ENCODE peak calls at places on chromosomes 7 and 10, in six cellular contexts. K, J, P, E, F and R are unnamed samples.

GRCh38 chr10:132497083-132497680 is 40.4 kb upstream of the INPP5A start:
- DNase-seq in K (no peak), J (no peak), P (peak), E (no peak), F (no peak), R (no peak)

GRCh38 chr10:70370766-70371165 is 11.7 kb downstream of the LRRC20 start:
- DNase-seq in K (no peak), J (no peak), P (no peak), E (no peak), F (no peak), R (no peak)

GRCh38 chr10:29501692-29502091 is 133.1 kb downstream of the SVIL start:
- DNase-seq in K (no peak), J (peak), P (no peak), E (no peak), F (peak), R (peak)

GRCh38 chr7:3200504-3200903 is 100.5 kb upstream of the SDK1 start:
- DNase-seq in K (no peak), J (peak), P (peak), E (peak), F (peak), R (peak)

GRCh38 chr7:116810267-116811116 is 51.9 kb upstream of the CAPZA2 start:
- DNase-seq in K (no peak), J (no peak), P (no peak), E (no peak), F (peak), R (peak)

GRCh38 chr7:149669121-149669818 is 104.1 kb downstream of the ZNF467 start:
- DNase-seq in K (no peak), J (peak), P (no peak), E (no peak), F (peak), R (peak)

GRCh38 chr10:16609195-16609594 is 87.5 kb upstream of the C1QL3 start:
- DNase-seq in K (no peak), J (no peak), P (no peak), E (no peak), F (no peak), R (no peak)

GRCh38 chr7:46616636-46617035 is 695.6 kb upstream of the IGFBP3 start:
- DNase-seq in K (no peak), J (peak), P (no peak), E (no peak), F (no peak), R (peak)

GRCh38 chr10:63825766-63826165 is 304.6 kb downstream of the REEP3 start:
- DNase-seq in K (no peak), J (no peak), P (no peak), E (no peak), F (no peak), R (no peak)

GRCh38 chr10:43929122-43929521 is 280.4 kb upstream of the ZNF32 start:
- DNase-seq in K (no peak), J (no peak), P (no peak), E (no peak), F (no peak), R (no peak)

GRCh38 chr10:93947055-93947454 is 46.7 kb upstream of the PLCE1 start:
- DNase-seq in K (no peak), J (peak), P (no peak), E (no peak), F (no peak), R (peak)

GRCh38 chr7:55258631-55259030 is 106.5 kb upstream of the LANCL2 start:
- DNase-seq in K (no peak), J (no peak), P (no peak), E (no peak), F (peak), R (no peak)
- H3K14ac ChIP-seq in K (no peak), J (no peak), P (no peak), E (no peak), F (no peak), R (no peak)

DNA sequence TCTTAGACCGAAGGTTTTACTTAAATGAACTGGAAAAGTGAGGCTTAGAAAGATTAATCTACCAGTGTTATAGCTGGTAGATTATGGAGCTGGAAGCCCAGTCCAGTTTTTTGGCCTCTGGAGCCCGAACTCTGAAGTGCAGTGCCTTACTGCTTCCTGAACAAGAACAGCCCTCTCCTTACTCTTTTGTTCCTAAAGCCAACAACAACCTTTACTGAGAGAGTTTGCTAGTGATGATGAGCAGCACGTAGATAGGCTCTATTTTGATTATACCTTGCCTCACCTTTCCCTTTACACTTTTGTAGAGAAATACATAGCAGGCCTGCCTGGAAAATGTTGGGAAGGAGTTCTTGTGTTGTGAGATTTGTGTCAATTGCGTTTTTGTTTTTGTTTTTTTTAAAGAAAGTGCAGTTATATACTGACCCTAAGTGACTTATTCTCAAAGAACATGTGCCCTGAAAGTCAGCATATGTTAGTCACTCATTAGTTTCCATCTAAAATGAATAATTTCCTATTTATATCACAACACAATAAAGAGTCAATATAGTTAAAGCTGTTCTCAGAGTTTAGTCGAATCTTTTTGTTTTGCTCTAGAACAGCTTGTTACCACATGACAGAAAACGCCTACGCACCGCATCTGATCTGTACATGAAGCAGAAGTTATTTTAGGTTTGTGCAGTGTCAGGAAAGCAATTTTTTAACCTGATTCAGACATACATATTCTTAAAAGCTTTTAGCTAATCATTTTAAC is 33.0 kb downstream of the PLEKHA1 start:
- DNase-seq in K (no peak), J (no peak), P (no peak), E (no peak), F (no peak), R (no peak)
- H3K14ac ChIP-seq in K (no peak), J (no peak), P (no peak), E (no peak), F (no peak), R (no peak)

DNA sequence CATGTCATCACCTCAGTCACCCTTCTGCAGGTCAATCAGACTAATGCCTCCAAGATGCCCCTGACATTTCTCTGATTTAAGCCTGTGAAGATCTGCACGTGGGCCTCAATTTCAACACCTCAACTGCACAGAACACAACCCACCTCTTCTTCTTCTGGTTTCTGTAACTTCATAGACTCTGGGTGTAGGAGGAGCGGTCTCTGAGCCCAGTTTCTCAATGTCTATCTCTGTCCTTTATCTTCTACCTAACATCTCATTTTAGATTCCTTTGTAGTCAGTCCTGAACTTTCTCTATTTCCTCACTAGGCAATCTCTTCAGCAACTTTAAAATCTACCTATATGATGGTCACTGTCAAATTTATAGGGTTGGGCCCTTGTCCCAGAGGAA is 85.6 kb downstream of the PRKCQ start:
- DNase-seq in K (no peak), J (no peak), P (no peak), E (no peak), F (no peak), R (no peak)
- H3K14ac ChIP-seq in K (no peak), J (no peak), P (no peak), E (no peak), F (no peak), R (no peak)

DNA sequence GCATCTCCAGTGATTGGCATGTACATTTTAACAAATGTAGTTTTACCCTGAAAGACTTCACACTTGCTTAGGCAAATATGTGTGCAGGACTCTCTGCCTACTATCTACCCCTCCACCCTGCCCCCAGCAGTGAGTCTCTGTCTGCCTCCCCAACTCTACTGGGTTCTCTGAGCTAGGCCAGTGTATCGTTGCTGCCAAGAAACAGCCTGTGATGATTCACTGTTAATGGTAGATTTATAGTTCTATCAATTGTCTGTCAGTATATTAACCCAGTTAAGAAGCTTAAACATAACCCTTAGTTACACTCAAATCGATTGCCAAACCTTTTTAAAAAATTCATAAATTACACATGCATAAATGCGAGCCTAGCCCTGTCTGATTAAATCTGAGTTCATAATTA is 137.0 kb downstream of the SND1 start:
- DNase-seq in K (no peak), J (no peak), P (no peak), E (no peak), F (no peak), R (no peak)
- H3K14ac ChIP-seq in K (no peak), J (no peak), P (no peak), E (no peak), F (no peak), R (no peak)

GRCh38 chr7:155832581-155832981 is 20.3 kb upstream of the SHH start:
- DNase-seq in K (no peak), J (no peak), P (no peak), E (no peak), F (no peak), R (no peak)

GRCh38 chr7:155833651-155834050 is 21.4 kb upstream of the SHH start:
- DNase-seq in K (no peak), J (no peak), P (no peak), E (no peak), F (no peak), R (no peak)

GRCh38 chr7:155835446-155836215 is 23.4 kb upstream of the SHH start:
- DNase-seq in K (no peak), J (no peak), P (no peak), E (no peak), F (no peak), R (no peak)

GRCh38 chr7:155836216-155837125 is 24.2 kb upstream of the SHH start:
- DNase-seq in K (no peak), J (no peak), P (no peak), E (no peak), F (no peak), R (no peak)

GRCh38 chr7:155834486-155835048 is 22.3 kb upstream of the SHH start:
- DNase-seq in K (no peak), J (no peak), P (no peak), E (no peak), F (no peak), R (no peak)
- H3K14ac ChIP-seq in K (peak), J (no peak), P (no peak), E (no peak), F (no peak), R (no peak)

GRCh38 chr7:47832105-47832715 is 116.1 kb downstream of the PKD1L1 start:
- DNase-seq in K (no peak), J (no peak), P (no peak), E (no peak), F (no peak), R (no peak)
- H3K14ac ChIP-seq in K (no peak), J (no peak), P (no peak), E (no peak), F (no peak), R (no peak)

GRCh38 chr7:64373017-64373416 is 59.3 kb downstream of the ZNF736 start:
- DNase-seq in K (no peak), J (no peak), P (no peak), E (no peak), F (no peak), R (no peak)

DNA sequence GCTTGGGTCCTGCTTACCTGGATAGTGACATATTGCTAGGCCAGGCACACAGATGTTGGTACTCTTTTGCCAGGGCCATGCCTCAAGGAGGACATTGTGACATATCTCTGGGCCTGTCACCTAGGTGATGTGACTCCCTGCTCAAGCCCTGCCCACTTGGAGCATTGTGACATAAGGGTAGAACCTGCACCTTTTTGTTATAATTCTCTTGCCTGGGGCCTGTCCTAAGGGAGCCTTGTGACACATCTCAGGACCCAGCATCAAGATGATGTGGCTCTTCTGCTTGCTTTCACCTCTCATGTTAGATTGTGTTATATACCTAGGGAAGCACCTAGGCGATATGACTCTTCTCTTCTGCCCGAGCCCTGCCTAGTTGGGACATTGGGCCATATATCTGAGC is 57.4 kb downstream of the ZNF736 start:
- DNase-seq in K (no peak), J (no peak), P (no peak), E (no peak), F (peak), R (no peak)
- H3K14ac ChIP-seq in K (no peak), J (no peak), P (no peak), E (no peak), F (no peak), R (no peak)

GRCh38 chr10:32953277-32953927 is 4.6 kb downstream of the ITGB1 start:
- DNase-seq in K (no peak), J (no peak), P (no peak), E (no peak), F (peak), R (no peak)

GRCh38 chr10:32955299-32955772 is 2.7 kb downstream of the ITGB1 start:
- DNase-seq in K (no peak), J (no peak), P (no peak), E (no peak), F (no peak), R (no peak)

GRCh38 chr10:32954080-32954479 is 4.0 kb downstream of the ITGB1 start:
- DNase-seq in K (no peak), J (no peak), P (no peak), E (no peak), F (no peak), R (no peak)

GRCh38 chr10:32955790-32956189 is 2.2 kb downstream of the ITGB1 start:
- DNase-seq in K (no peak), J (no peak), P (no peak), E (no peak), F (no peak), R (no peak)

GRCh38 chr10:32954545-32955298 is 3.3 kb downstream of the ITGB1 start:
- DNase-seq in K (no peak), J (no peak), P (no peak), E (no peak), F (no peak), R (no peak)
- H3K14ac ChIP-seq in K (no peak), J (peak), P (no peak), E (no peak), F (no peak), R (no peak)

DNA sequence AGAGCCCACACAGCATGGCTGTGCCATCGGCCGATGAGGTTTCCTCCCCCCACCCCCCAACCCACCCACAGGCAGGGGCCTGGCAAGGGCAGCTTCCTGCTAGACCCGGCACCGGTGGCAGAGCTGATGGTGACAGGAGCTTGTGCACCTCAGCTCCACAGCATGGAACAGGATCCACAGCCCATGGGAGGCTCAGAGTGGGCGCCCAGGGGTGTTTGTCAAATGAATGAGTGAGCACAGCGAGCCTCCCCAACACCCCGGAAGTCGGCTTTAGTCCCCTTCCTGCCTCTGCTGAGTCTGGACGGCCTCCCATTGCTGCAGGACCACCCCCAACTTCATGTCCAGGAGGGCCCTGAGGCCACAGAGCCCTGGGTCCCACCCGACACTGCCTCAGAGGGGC is 68.9 kb downstream of the PDGFA start:
- DNase-seq in K (no peak), J (no peak), P (no peak), E (no peak), F (no peak), R (no peak)
- H3K14ac ChIP-seq in K (peak), J (no peak), P (no peak), E (no peak), F (no peak), R (no peak)